ENCODE peak calls at places on chromosomes 5 and 9, in ten cellular contexts. X, T, J, R, G, K, A, M, L and D are unnamed samples.

GRCh38 chr5:100855940-100856339 is 47.1 kb downstream of the ST8SIA4 start:
- DNase-seq in X (no peak), T (no peak), J (no peak), R (no peak), G (no peak), K (no peak), A (no peak), M (no peak), L (no peak), D (no peak)

GRCh38 chr5:135209495-135209837 is 175.4 kb upstream of the PITX1 start:
- DNase-seq in X (no peak), T (no peak), J (peak; percentile 15), R (no peak), G (peak; percentile 63), K (no peak), A (no peak), M (no peak), L (no peak), D (no peak)

GRCh38 chr5:98927988-98928801 is 612 bp downstream of the CHD1 start:
- DNase-seq in X (peak; percentile 80), T (peak; percentile 58), J (peak; percentile 93), R (peak; percentile 77), G (peak; percentile 87), K (peak; percentile 73), A (peak; percentile 28), M (peak; percentile 59), L (peak; percentile 51), D (no peak)

GRCh38 chr9:87193925-87194380 is 246.6 kb upstream of the GAS1 start:
- DNase-seq in X (no peak), T (peak; percentile 97), J (no peak), R (no peak), G (no peak), K (no peak), A (no peak), M (peak; percentile 91), L (no peak), D (no peak)

GRCh38 chr5:27038476-27038875 is at the start of gene CDH9:
- DNase-seq in X (no peak), T (peak; percentile 29), J (no peak), R (peak; percentile 5), G (no peak), K (no peak), A (no peak), M (no peak), L (peak; percentile 1), D (no peak)

GRCh38 chr5:78835176-78835575 is 149.9 kb downstream of the ARSB start:
- DNase-seq in X (no peak), T (no peak), J (no peak), R (no peak), G (no peak), K (no peak), A (no peak), M (no peak), L (no peak), D (no peak)

GRCh38 chr9:107286057-107286456 is 3.0 kb downstream of the RAD23B start:
- DNase-seq in X (no peak), T (peak; percentile 53), J (no peak), R (no peak), G (no peak), K (no peak), A (peak; percentile 64), M (peak; percentile 19), L (no peak), D (no peak)

GRCh38 chr9:4141201-4141750 is 158.6 kb downstream of the GLIS3 start:
- DNase-seq in X (no peak), T (peak; percentile 38), J (no peak), R (no peak), G (no peak), K (no peak), A (no peak), M (peak; percentile 21), L (no peak), D (no peak)

GRCh38 chr5:92554447-92555085 is 1026.5 kb downstream of the NR2F1-AS1 start:
- DNase-seq in X (no peak), T (peak; percentile 46), J (no peak), R (no peak), G (no peak), K (no peak), A (no peak), M (no peak), L (no peak), D (no peak)

GRCh38 chr5:92553326-92553725 is 1027.7 kb downstream of the NR2F1-AS1 start:
- DNase-seq in X (no peak), T (peak; percentile 31), J (no peak), R (no peak), G (no peak), K (no peak), A (no peak), M (no peak), L (no peak), D (no peak)

GRCh38 chr5:92556747-92557146 is 1024.3 kb downstream of the NR2F1-AS1 start:
- DNase-seq in X (no peak), T (no peak), J (no peak), R (no peak), G (no peak), K (no peak), A (no peak), M (no peak), L (no peak), D (no peak)

GRCh38 chr5:92548351-92548750 is 1032.7 kb downstream of the NR2F1-AS1 start:
- DNase-seq in X (no peak), T (peak; percentile 67), J (no peak), R (no peak), G (no peak), K (no peak), A (no peak), M (peak; percentile 90), L (no peak), D (no peak)

DNA sequence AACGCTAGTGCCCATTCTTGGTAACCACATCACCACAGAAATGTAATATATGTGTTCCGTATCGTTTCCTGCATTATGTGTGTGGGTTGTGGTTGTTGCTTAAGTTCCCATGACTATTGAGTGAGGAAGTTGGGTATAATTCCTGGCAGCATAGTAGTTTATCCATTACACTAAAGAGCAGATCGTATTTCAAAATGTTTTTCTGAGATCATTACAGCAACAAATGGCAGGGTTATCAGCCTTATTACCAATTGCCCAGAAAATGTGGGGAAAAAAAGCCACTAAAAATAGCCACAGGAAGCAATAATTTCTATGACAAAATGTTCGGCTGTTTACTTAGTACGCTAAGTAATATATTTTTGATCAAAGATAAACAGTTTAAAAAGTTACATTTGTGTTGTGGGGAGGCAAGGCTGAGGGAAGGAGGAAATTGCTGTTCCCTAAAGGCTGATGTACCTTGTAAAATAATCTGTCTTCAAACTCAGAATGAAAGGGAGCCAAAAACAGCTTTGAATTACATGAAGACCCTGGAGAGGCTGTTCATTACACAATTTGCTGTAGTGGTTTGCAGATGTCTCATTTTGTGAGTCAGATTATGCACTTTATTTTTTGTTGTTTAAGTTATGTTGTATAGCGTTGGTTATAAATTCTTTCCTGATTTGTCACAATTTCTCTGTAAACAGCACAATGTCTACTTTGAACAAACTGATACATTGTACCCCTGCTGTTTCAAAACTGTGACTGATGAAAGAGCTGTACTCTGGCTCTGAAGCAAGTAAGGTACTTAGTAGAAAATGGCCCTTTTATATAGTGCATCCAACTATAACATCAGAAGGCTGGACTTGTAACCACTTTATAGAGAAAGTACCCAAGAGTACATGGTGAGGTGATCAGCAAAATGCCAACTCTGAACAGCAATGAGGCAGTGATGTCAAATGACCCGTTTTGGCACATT is 1028.5 kb downstream of the NR2F1-AS1 start:
- DNase-seq in X (no peak), T (peak; percentile 100), J (no peak), R (no peak), G (no peak), K (no peak), A (peak; percentile 57), M (peak; percentile 98), L (no peak), D (no peak)
- TF ChIP-seq CTCF in X (no peak), T (no peak), J (no peak), R (no peak), G (no peak), K (no peak), A (no peak), M (no peak), L (no peak), D (no peak)

DNA sequence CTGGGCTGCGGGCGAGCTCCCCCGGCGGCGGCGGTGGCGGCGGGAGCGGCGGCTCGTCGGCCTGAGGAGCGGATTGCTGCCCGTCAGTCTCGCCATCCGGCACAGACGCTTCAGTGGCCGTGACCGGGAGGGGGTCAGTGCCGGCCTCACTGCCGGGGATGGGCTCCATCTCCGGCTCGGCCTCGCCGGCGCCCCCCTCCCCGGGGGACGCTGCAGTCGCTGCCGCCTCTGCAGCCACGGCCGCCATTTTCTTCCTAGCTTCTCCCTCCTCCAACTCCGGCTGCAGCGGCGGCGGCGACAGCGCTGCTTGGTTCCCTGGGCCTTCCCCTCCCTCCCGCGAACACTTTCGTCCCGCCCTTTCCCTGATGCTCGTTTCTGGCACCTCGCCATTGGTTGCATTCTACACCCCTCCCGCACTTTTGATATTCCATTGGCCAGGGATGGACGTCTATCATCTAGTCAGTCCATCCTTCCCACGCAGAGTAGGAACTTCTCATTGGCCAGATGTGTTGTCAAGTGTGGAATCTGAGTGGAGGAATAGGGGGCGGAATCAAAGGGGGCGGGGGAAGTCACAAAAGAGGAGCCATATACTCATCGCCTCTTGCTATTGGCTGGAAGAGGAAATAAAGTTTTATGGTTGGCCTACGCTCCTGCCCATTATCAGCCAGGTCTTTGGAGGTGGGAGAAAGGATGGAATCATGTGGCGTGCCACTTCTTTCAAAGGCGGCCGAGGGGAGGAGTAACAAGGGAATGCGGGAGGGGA is at the start of gene PWWP2A:
- DNase-seq in X (peak; percentile 98), T (peak; percentile 100), J (peak; percentile 98), R (peak; percentile 94), G (peak; percentile 100), K (peak; percentile 97), A (peak; percentile 100), M (peak; percentile 100), L (peak; percentile 90), D (peak; percentile 81)
- TF ChIP-seq CTCF in X (peak; percentile 31), T (no peak), J (no peak), R (no peak), G (no peak), K (no peak), A (no peak), M (no peak), L (peak; percentile 39), D (no peak)

GRCh38 chr5:176817369-176817841 is 7.0 kb downstream of the UNC5A start:
- DNase-seq in X (no peak), T (no peak), J (no peak), R (peak; percentile 54), G (no peak), K (no peak), A (no peak), M (no peak), L (no peak), D (no peak)

GRCh38 chr5:176819476-176819875 is 9.1 kb downstream of the UNC5A start:
- DNase-seq in X (no peak), T (no peak), J (no peak), R (no peak), G (no peak), K (no peak), A (no peak), M (no peak), L (no peak), D (no peak)

GRCh38 chr5:176816791-176817272 is 6.5 kb downstream of the UNC5A start:
- DNase-seq in X (no peak), T (no peak), J (no peak), R (no peak), G (no peak), K (no peak), A (no peak), M (no peak), L (no peak), D (no peak)

GRCh38 chr5:176817864-176818377 is 7.6 kb downstream of the UNC5A start:
- DNase-seq in X (no peak), T (peak; percentile 13), J (no peak), R (peak; percentile 63), G (no peak), K (no peak), A (no peak), M (no peak), L (peak; percentile 53), D (no peak)

GRCh38 chr5:176818391-176819098 is 8.2 kb downstream of the UNC5A start:
- DNase-seq in X (no peak), T (no peak), J (no peak), R (no peak), G (no peak), K (no peak), A (peak; percentile 42), M (no peak), L (no peak), D (no peak)
- TF ChIP-seq CTCF in X (no peak), T (no peak), J (no peak), R (no peak), G (no peak), K (no peak), A (no peak), M (no peak), L (no peak), D (no peak)

GRCh38 chr5:53262348-53262970 is 152.9 kb upstream of the MOCS2 start:
- DNase-seq in X (no peak), T (peak; percentile 83), J (no peak), R (peak; percentile 13), G (no peak), K (no peak), A (peak; percentile 2), M (peak; percentile 80), L (no peak), D (no peak)
- TF ChIP-seq CTCF in X (peak; percentile 54), T (peak; percentile 83), J (peak; percentile 41), R (peak; percentile 44), G (peak; percentile 50), K (peak; percentile 36), A (peak; percentile 67), M (peak; percentile 69), L (peak; percentile 62), D (no peak)